ENCODE peak calls at places on chromosomes 1 and 21, in eight cellular contexts. M is K562, E is ovary, Z is heart left ventricle, J is uterus, W is esophagus squamous epithelium, G is esophagus muscularis mucosa, Q is spleen. N is an unnamed sample. For H3K27me3, the result is how much of the 10 kb centered on the place peaks cover.

GRCh38 chr1:76950306-76950705 is 83.0 kb downstream of the ST6GALNAC5 start:
- DNase-seq in M (no peak), E (no peak), Z (no peak), J (no peak), W (no peak), G (no peak), Q (no peak), N (no peak)

GRCh38 chr21:41802684-41803083 is 35.8 kb upstream of the RIPK4 start:
- DNase-seq in M (no peak), E (peak), Z (peak), J (peak), W (no peak), G (no peak), Q (no peak), N (no peak)

GRCh38 chr1:62245201-62245600 is 50.6 kb downstream of the L1TD1 start:
- DNase-seq in M (no peak), E (no peak), Z (no peak), J (no peak), W (no peak), G (no peak), Q (no peak), N (no peak)

GRCh38 chr1:50488403-50488802 is 65.2 kb upstream of the DMRTA2 start:
- DNase-seq in M (no peak), E (no peak), Z (no peak), J (no peak), W (no peak), G (no peak), Q (no peak), N (no peak)

GRCh38 chr21:43938751-43939442 is 73.2 kb upstream of the TRAPPC10 start:
- DNase-seq in M (peak), E (peak), Z (peak), J (peak), W (peak), G (peak), Q (peak), N (peak)

GRCh38 chr1:201218409-201218808 is 27.8 kb downstream of the IGFN1 start:
- DNase-seq in M (no peak), E (peak), Z (no peak), J (no peak), W (no peak), G (no peak), Q (no peak), N (no peak)

GRCh38 chr21:38470762-38471161 is 27.5 kb downstream of the ERG start:
- DNase-seq in M (no peak), E (no peak), Z (no peak), J (no peak), W (no peak), G (no peak), Q (no peak), N (no peak)

GRCh38 chr21:45559216-45560105 is 17.2 kb upstream of the SLC19A1 start:
- DNase-seq in M (no peak), E (no peak), Z (peak), J (no peak), W (no peak), G (no peak), Q (peak), N (no peak)

GRCh38 chr1:75786901-75787455 is 922 bp downstream of the RABGGTB start:
- DNase-seq in M (no peak), E (no peak), Z (no peak), J (no peak), W (no peak), G (no peak), Q (no peak), N (no peak)

GRCh38 chr1:25425098-25426085 is 4.8 kb upstream of the RHCE start:
- DNase-seq in M (no peak), E (no peak), Z (no peak), J (no peak), W (no peak), G (no peak), Q (no peak), N (peak)
- TF ChIP-seq POLR2A in M (no peak), E (no peak), Z (no peak), J (no peak), W (no peak), G (no peak), Q (no peak), N (no peak)

GRCh38 chr1:183302452-183303324 is 115.5 kb downstream of the NMNAT2 start:
- DNase-seq in M (no peak), E (no peak), Z (no peak), J (no peak), W (no peak), G (no peak), Q (no peak), N (no peak)

GRCh38 chr1:183300395-183300794 is 114.3 kb downstream of the LAMC2 start:
- DNase-seq in M (no peak), E (no peak), Z (no peak), J (no peak), W (no peak), G (no peak), Q (no peak), N (no peak)

GRCh38 chr1:183303325-183303645 is 114.9 kb downstream of the NMNAT2 start:
- DNase-seq in M (no peak), E (no peak), Z (no peak), J (no peak), W (no peak), G (no peak), Q (no peak), N (no peak)

GRCh38 chr1:183300828-183301227 is 114.8 kb downstream of the LAMC2 start:
- DNase-seq in M (no peak), E (no peak), Z (no peak), J (no peak), W (no peak), G (no peak), Q (no peak), N (no peak)

DNA sequence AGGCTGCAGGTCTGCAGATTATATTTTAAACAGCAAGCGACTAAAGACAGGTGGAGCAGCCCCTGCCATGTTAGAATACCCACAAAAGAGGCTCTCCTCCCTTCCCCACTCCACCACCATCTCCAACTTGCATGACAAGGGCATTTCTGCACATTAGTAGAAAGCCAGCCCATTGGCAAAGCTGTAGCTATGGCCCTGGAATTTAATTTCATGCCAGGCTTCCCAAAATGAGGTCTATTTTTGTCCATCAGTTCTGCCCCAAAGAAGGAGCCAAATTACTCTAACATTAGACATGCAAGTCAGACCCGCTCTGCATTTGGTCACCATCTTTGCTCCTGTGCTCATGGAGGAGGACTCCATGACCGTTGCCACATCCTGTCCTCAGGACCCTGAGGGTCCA is 115.2 kb downstream of the LAMC2 start:
- DNase-seq in M (no peak), E (no peak), Z (no peak), J (no peak), W (no peak), G (no peak), Q (no peak), N (no peak)
- H3K27ac ChIP-seq in M (no peak), E (no peak), Z (peak), J (no peak), W (peak), G (no peak), Q (no peak), N (no peak)

DNA sequence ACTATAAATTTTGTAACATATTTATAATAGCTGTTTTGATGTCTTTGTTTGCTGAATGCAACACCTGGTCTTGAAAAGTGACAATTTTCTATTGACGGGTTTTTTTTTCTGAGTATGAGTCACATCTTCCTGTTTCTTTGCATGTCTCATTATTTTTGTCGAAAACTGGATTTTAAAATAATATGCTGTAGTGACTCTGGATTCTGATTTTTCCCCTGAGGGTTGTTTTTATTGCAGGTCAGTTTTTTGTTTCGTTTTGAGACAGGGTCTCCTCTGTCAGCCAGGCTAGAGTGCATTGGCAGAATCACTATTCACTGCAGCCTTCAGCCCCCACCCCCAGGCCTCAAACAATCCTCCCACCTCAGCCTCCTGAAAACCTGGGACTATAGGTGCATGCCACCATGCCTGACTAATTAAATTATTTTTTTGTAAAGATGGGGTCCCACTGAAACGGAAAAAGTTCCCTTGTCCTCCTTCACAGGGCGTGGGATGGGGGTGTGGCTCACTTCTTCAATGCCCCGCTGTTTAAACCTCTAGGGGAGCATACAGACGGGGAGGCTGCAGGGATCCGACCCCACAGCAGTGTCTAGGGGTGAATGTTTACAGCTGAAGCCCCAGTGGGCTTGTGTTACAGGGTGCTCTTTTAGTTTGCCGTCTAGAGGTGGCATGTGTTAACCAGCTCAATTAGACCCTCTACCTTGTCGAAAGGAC is 11.3 kb upstream of the PPIE start:
- DNase-seq in M (no peak), E (no peak), Z (no peak), J (no peak), W (no peak), G (peak), Q (no peak), N (no peak)
- H3K27me3 ChIP-seq in M (under half), E (under half), Z (under half), J (under half), W (under half), G (under half), Q (half or more), N (under half)

DNA sequence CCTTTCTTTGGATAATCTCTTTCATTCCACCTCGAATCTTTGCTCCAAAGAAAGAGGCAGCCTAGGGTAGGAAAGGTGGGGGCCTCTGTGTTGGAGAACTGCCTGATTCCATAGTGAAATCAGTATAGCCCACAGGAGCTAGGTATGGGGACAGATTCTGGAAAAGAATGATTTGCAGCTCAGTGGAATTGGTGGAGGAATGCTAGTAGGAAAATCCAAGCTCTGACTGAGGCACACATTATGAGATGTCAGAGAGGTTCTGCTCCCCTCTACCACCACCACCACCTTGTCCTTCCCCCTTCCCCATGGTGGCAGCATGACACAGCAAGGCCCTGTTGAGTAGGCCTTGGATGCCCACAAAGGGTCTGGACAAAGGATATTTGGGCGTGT is 810 bp downstream of the MLLT11 start:
- DNase-seq in M (peak), E (no peak), Z (no peak), J (no peak), W (no peak), G (no peak), Q (no peak), N (no peak)
- TF ChIP-seq POLR2A in M (no peak), E (no peak), Z (no peak), J (no peak), W (no peak), G (no peak), Q (no peak), N (no peak)

GRCh38 chr1:119735217-119735616 is 23.5 kb downstream of the PHGDH start:
- DNase-seq in M (no peak), E (no peak), Z (peak), J (no peak), W (no peak), G (no peak), Q (no peak), N (peak)

GRCh38 chr1:119731060-119731459 is 19.3 kb downstream of the PHGDH start:
- DNase-seq in M (no peak), E (no peak), Z (no peak), J (no peak), W (no peak), G (no peak), Q (no peak), N (no peak)

GRCh38 chr1:119732465-119733168 is 20.9 kb downstream of the PHGDH start:
- DNase-seq in M (no peak), E (no peak), Z (no peak), J (no peak), W (no peak), G (no peak), Q (no peak), N (no peak)

GRCh38 chr1:119731741-119732430 is 20.2 kb downstream of the PHGDH start:
- DNase-seq in M (no peak), E (no peak), Z (no peak), J (no peak), W (no peak), G (no peak), Q (no peak), N (no peak)

DNA sequence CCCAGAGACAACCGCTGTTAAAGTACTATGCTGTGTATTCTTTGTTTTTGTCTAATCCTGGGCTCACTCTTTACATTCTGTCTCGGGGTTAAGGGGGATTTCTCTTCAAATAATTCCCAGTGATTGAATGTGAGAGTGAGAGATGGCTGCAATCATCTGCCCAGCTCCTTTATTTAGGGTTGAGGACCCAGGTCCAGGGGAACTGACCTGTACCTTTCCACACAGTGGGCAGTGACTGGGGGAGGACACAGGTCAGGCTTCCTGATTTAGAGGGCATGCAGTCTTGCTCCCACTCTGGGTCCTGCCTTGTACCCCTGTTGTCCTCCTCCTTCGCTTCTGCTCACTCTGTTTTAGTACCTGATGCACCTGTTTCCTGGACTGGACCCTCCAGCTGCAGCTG is 22.0 kb downstream of the PHGDH start:
- DNase-seq in M (no peak), E (no peak), Z (no peak), J (no peak), W (no peak), G (no peak), Q (no peak), N (no peak)
- H3K27ac ChIP-seq in M (no peak), E (no peak), Z (no peak), J (no peak), W (no peak), G (no peak), Q (no peak), N (no peak)

GRCh38 chr1:14597343-14598006 is 1.0 kb upstream of the KAZN start:
- DNase-seq in M (no peak), E (peak), Z (no peak), J (no peak), W (no peak), G (no peak), Q (no peak), N (no peak)
- H3K27me3 ChIP-seq in M (under half), E (under half), Z (under half), J (under half), W (under half), G (under half), Q (half or more), N (under half)

GRCh38 chr1:231337472-231338269 is at the start of gene EXOC8:
- DNase-seq in M (peak), E (peak), Z (peak), J (peak), W (peak), G (peak), Q (peak), N (peak)
- TF ChIP-seq POLR2A in M (peak), E (peak), Z (peak), J (peak), W (no peak), G (peak), Q (peak), N (peak)

GRCh38 chr1:154435801-154436200 is 30.7 kb downstream of the IL6R start:
- DNase-seq in M (no peak), E (no peak), Z (no peak), J (no peak), W (no peak), G (no peak), Q (no peak), N (no peak)

GRCh38 chr1:154433161-154433681 is 28.1 kb downstream of the IL6R start:
- DNase-seq in M (no peak), E (no peak), Z (no peak), J (no peak), W (no peak), G (no peak), Q (no peak), N (no peak)

GRCh38 chr1:154436433-154436832 is 31.3 kb downstream of the IL6R start:
- DNase-seq in M (no peak), E (no peak), Z (no peak), J (no peak), W (no peak), G (no peak), Q (no peak), N (no peak)

GRCh38 chr1:154431586-154432373 is 26.6 kb downstream of the IL6R start:
- DNase-seq in M (no peak), E (no peak), Z (peak), J (peak), W (no peak), G (no peak), Q (no peak), N (no peak)

DNA sequence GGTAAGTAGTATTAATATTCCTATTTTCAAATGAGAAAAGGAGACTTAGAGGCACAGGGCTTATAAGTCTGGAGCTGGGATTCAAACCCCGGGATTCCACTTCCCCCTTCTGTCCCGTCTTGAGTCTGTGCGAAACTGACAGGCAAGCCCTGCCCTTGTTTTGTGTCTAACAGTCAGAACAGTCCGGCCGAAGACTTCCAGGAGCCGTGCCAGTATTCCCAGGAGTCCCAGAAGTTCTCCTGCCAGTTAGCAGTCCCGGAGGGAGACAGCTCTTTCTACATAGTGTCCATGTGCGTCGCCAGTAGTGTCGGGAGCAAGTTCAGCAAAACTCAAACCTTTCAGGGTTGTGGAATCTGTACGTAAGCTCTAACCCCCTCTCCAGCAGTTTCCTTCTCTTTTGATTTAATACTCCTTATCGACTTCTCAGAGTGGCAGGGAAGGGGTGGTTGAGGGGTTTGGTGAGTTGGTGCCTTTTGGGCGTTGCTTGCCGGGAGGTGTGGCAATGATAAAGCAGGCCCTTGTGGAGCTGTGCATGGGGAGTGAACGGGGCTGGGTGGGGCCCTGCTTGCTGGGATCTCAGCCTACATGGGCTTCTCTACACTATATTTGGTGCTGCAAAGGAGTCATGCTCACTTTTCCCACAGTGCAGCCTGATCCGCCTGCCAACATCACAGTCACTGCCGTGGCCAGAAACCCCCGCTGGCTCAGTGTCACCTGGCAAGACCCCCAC is 29.4 kb downstream of the IL6R start:
- DNase-seq in M (no peak), E (peak), Z (peak), J (peak), W (no peak), G (peak), Q (no peak), N (peak)
- H3K27ac ChIP-seq in M (no peak), E (no peak), Z (peak), J (peak), W (peak), G (peak), Q (no peak), N (peak)

DNA sequence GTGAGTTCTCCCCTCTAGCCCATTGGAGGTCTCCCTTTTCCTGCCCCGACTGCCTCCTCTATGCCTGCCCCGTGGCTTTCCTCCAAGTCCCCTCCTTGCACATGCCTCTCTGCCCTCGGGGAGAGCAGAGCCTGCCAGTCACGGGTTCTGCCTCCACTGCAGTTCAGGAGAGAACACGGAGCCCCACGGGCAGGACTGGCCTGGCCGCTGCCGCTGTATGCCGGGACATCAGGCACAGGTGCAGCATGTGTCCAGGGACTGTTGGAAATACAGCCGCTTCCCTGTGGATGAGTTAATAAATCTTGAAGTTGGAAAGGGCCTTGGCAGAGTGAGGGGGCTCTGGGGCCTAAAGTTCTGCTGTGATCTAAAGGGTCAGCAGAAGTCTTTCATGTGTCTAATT is 676.6 kb downstream of the MATN1 start:
- DNase-seq in M (no peak), E (no peak), Z (no peak), J (no peak), W (no peak), G (no peak), Q (peak), N (peak)
- H3K27me3 ChIP-seq in M (under half), E (under half), Z (under half), J (under half), W (under half), G (under half), Q (under half), N (under half)